ENCODE peak calls at places on chromosomes 1 and 21, in five cellular contexts. U, P, Z, X and N are unnamed samples.

GRCh38 chr1:108704501-108704900 is 8.2 kb upstream of the FNDC7 start:
- DNase-seq in U (no peak), P (peak), Z (no peak), X (no peak), N (peak)

GRCh38 chr1:23627065-23627464 is 64.5 kb upstream of the RPL11 start:
- DNase-seq in U (no peak), P (no peak), Z (no peak), X (no peak), N (no peak)

GRCh38 chr1:65020774-65021173 is 54.4 kb upstream of the JAK1 start:
- DNase-seq in U (no peak), P (no peak), Z (no peak), X (no peak), N (no peak)

GRCh38 chr1:55580845-55581332 is 365.7 kb upstream of the USP24 start:
- DNase-seq in U (no peak), P (no peak), Z (no peak), X (no peak), N (peak)

GRCh38 chr1:177799746-177800145 is 170.1 kb downstream of the SEC16B start:
- DNase-seq in U (no peak), P (no peak), Z (no peak), X (no peak), N (no peak)

GRCh38 chr1:12798911-12799310 is 7.7 kb downstream of the PRAMEF1 start:
- DNase-seq in U (no peak), P (no peak), Z (no peak), X (no peak), N (no peak)

GRCh38 chr21:45952974-45953373 is 28.6 kb upstream of the COL6A1 start:
- DNase-seq in U (no peak), P (no peak), Z (no peak), X (no peak), N (no peak)

GRCh38 chr1:13775916-13776315 is 75.9 kb downstream of the PRDM2 start:
- DNase-seq in U (no peak), P (no peak), Z (no peak), X (no peak), N (no peak)

GRCh38 chr1:27071049-27071416 is 58.4 kb upstream of the TENT5B start:
- DNase-seq in U (no peak), P (no peak), Z (no peak), X (no peak), N (peak)

GRCh38 chr1:32906652-32907051 is 5.5 kb upstream of the TMEM54 start:
- DNase-seq in U (no peak), P (no peak), Z (peak), X (no peak), N (no peak)

GRCh38 chr1:41900611-41901444 is 17.9 kb downstream of the HIVEP3 start:
- DNase-seq in U (no peak), P (no peak), Z (no peak), X (no peak), N (peak)

GRCh38 chr1:90616395-90616794 is 100.7 kb downstream of the BARHL2 start:
- DNase-seq in U (no peak), P (peak), Z (no peak), X (no peak), N (peak)

GRCh38 chr1:228037401-228038386 is 30.9 kb downstream of the WNT3A start:
- DNase-seq in U (no peak), P (peak), Z (peak), X (no peak), N (peak)

GRCh38 chr1:86502721-86503430 is 34.1 kb downstream of the CLCA1 start:
- DNase-seq in U (no peak), P (peak), Z (no peak), X (no peak), N (peak)

GRCh38 chr1:196678510-196678884 is 26.7 kb downstream of the CFH start:
- DNase-seq in U (no peak), P (peak), Z (no peak), X (no peak), N (no peak)

GRCh38 chr1:206935491-206936067 is 10.7 kb downstream of the PIGR start:
- DNase-seq in U (no peak), P (peak), Z (no peak), X (no peak), N (peak)

GRCh38 chr1:166390406-166390805 is 223.6 kb upstream of the FAM78B start:
- DNase-seq in U (no peak), P (no peak), Z (no peak), X (no peak), N (no peak)

GRCh38 chr1:168980180-168980579 is 126.3 kb upstream of the ATP1B1 start:
- DNase-seq in U (no peak), P (no peak), Z (no peak), X (no peak), N (no peak)

GRCh38 chr1:178609015-178609414 is 96.1 kb downstream of the TEX35 start:
- DNase-seq in U (no peak), P (no peak), Z (no peak), X (no peak), N (no peak)

GRCh38 chr1:219298581-219299148 is 125.0 kb downstream of the LYPLAL1 start:
- DNase-seq in U (no peak), P (no peak), Z (no peak), X (no peak), N (peak)

GRCh38 chr1:235073968-235074334 is 54.7 kb downstream of the TOMM20 start:
- DNase-seq in U (no peak), P (peak), Z (no peak), X (no peak), N (peak)

GRCh38 chr1:96145486-96145885 is 576.1 kb upstream of the PTBP2 start:
- DNase-seq in U (no peak), P (no peak), Z (no peak), X (no peak), N (no peak)

GRCh38 chr1:236893626-236894545 is 98.8 kb downstream of the MTR start:
- DNase-seq in U (no peak), P (no peak), Z (no peak), X (no peak), N (no peak)

GRCh38 chr1:192709544-192709943 is 73.6 kb downstream of the RGS13 start:
- DNase-seq in U (no peak), P (peak), Z (no peak), X (no peak), N (no peak)

GRCh38 chr1:155968670-155969069 is 9.7 kb downstream of the ARHGEF2 start:
- DNase-seq in U (no peak), P (no peak), Z (no peak), X (no peak), N (no peak)

GRCh38 chr1:166814611-166815010 is 24.7 kb upstream of the POGK start:
- DNase-seq in U (no peak), P (no peak), Z (no peak), X (no peak), N (peak)

GRCh38 chr1:22831729-22832413 is 121.2 kb downstream of the EPHB2 start:
- DNase-seq in U (peak), P (peak), Z (no peak), X (no peak), N (peak)

GRCh38 chr1:32926562-32926961 is 25.4 kb upstream of the TMEM54 start:
- DNase-seq in U (no peak), P (no peak), Z (no peak), X (no peak), N (no peak)

GRCh38 chr1:3785045-3785444 is 11.3 kb downstream of the LRRC47 start:
- DNase-seq in U (no peak), P (no peak), Z (no peak), X (no peak), N (peak)